ENCODE peak calls at places on chromosomes 4 and X, in seven cellular contexts. W is GM10248; T is Calu3; A is stimulated activated naive B cell treated with anti-CD40 and anti-IgM and Interleukin-4, amounts not matched to agents 10 μg/mL and 1 μg/mL and 100 μg/mL, for 72 hours; S is aorta; O is amniotic epithelial cell; U is ELR. M is an unnamed sample.

GRCh38 chr4:2462218-2462991 is 6.5 kb upstream of the RNF4 start:
- DNase-seq in W (peak; percentile 84), T (peak; percentile 64), U (peak; percentile 76), A (peak; percentile 47), S (peak; percentile 88), O (peak; percentile 63), M (peak; percentile 38)

GRCh38 chr4:35725131-35725530 is 519.2 kb downstream of the ARAP2 start:
- DNase-seq in U (peak; percentile 9), S (no peak), T (no peak), W (no peak), A (no peak), O (no peak), M (no peak)

GRCh38 chrX:21806691-21807090 is 32.7 kb upstream of the MBTPS2 start:
- DNase-seq in O (no peak), S (no peak), T (no peak), A (no peak), W (no peak), U (peak; percentile 27), M (no peak)

GRCh38 chr4:3855646-3856045 is 89.5 kb downstream of the ADRA2C start:
- DNase-seq in S (no peak), U (no peak), W (no peak), T (no peak), O (no peak), A (no peak), M (no peak)

GRCh38 chrX:331145-331771 is 12.7 kb upstream of the GTPBP6 start:
- DNase-seq in U (peak; percentile 68), A (no peak), T (no peak), O (peak; percentile 30), S (peak; percentile 83), W (no peak), M (no peak)

GRCh38 chr4:4685810-4686209 is 144.0 kb upstream of the STX18 start:
- DNase-seq in U (no peak), W (no peak), O (no peak), A (no peak), S (no peak), T (no peak), M (no peak)

GRCh38 chrX:31435592-31435991 is 363.8 kb upstream of the FTHL17 start:
- DNase-seq in T (no peak), O (peak; percentile 71), A (no peak), U (no peak), S (no peak), W (no peak), M (no peak)

GRCh38 chrX:87961471-87961870 is 443.9 kb downstream of the KLHL4 start:
- DNase-seq in U (no peak), W (no peak), A (no peak), O (no peak), S (peak; percentile 22), T (no peak), M (no peak)

GRCh38 chrX:16278927-16279326 is 111.6 kb downstream of the MAGEB17 start:
- DNase-seq in A (no peak), O (no peak), U (no peak), T (no peak), W (no peak), S (no peak), M (no peak)

GRCh38 chr4:34720563-34720962 is 1523.8 kb downstream of the ARAP2 start:
- DNase-seq in A (no peak), S (no peak), W (no peak), U (peak; percentile 65), O (peak; percentile 65), T (no peak), M (no peak)

GRCh38 chr4:34046580-34046979 is 2197.7 kb downstream of the ARAP2 start:
- DNase-seq in W (no peak), O (peak; percentile 95), S (no peak), A (no peak), U (peak; percentile 81), T (peak; percentile 0), M (no peak)

GRCh38 chr4:155889036-155889793 is 14.3 kb upstream of the TDO2 start:
- DNase-seq in O (peak; percentile 94), U (peak; percentile 60), A (no peak), T (peak; percentile 9), S (no peak), W (no peak), M (no peak)

GRCh38 chr4:40933272-40934053 is 183.7 kb downstream of the NSUN7 start:
- DNase-seq in U (no peak), O (peak; percentile 83), S (no peak), W (no peak), T (no peak), A (no peak), M (no peak)

GRCh38 chr4:73922766-73923630 is 53.8 kb downstream of the CXCL1 start:
- DNase-seq in A (no peak), O (peak; percentile 84), S (no peak), T (peak; percentile 41), W (no peak), U (peak; percentile 74), M (no peak)

GRCh38 chr4:1492636-1493539 is 86.6 kb upstream of the NKX1-1 start:
- DNase-seq in W (no peak), T (no peak), A (no peak), S (peak; percentile 68), O (no peak), U (no peak), M (no peak)

GRCh38 chrX:40174594-40175415 is 77.0 kb upstream of the BCOR start:
- DNase-seq in T (no peak), W (no peak), A (peak; percentile 57), O (peak; percentile 62), S (peak; percentile 88), U (peak; percentile 71), M (no peak)

GRCh38 chr4:142348489-142349076 is 497.5 kb downstream of the INPP4B start:
- DNase-seq in U (no peak), A (no peak), W (no peak), S (no peak), O (no peak), T (no peak), M (no peak)

GRCh38 chr4:153823483-153823882 is 34.6 kb upstream of the SFRP2 start:
- DNase-seq in U (no peak), S (no peak), W (no peak), T (no peak), O (no peak), A (no peak), M (no peak)

GRCh38 chrX:115565888-115566287 is 4.9 kb downstream of the PLS3 start:
- DNase-seq in S (no peak), O (no peak), U (no peak), W (no peak), T (no peak), A (no peak), M (no peak)

GRCh38 chr4:151644625-151645024 is 116.2 kb downstream of the GATB start:
- DNase-seq in O (no peak), S (no peak), W (no peak), U (peak; percentile 34), A (no peak), T (peak; percentile 5), M (no peak)

GRCh38 chr4:52372269-52372668 is 286.8 kb downstream of the USP46 start:
- DNase-seq in O (no peak), A (no peak), U (no peak), S (no peak), T (no peak), W (no peak), M (no peak)

GRCh38 chr4:38385286-38386010 is 278.6 kb upstream of the KLF3 start:
- DNase-seq in T (peak; percentile 49), U (no peak), O (peak; percentile 27), W (no peak), S (no peak), A (no peak), M (no peak)

GRCh38 chr4:61663310-61663709 is 463.2 kb downstream of the ADGRL3 start:
- DNase-seq in S (no peak), A (no peak), W (no peak), U (no peak), T (no peak), O (no peak), M (no peak)

GRCh38 chr4:2066011-2066551 is 7.0 kb downstream of the NAT8L start:
- DNase-seq in U (no peak), A (no peak), W (no peak), O (no peak), S (peak; percentile 54), T (no peak), M (no peak)

GRCh38 chr4:53591372-53591892 is at the start of gene LNX1:
- DNase-seq in A (no peak), U (no peak), W (no peak), T (peak; percentile 88), S (no peak), O (no peak), M (no peak)

GRCh38 chrX:154021131-154021611 is 1.5 kb upstream of the IRAK1 start:
- DNase-seq in U (peak; percentile 77), S (no peak), W (no peak), T (no peak), A (no peak), O (peak; percentile 66), M (no peak)

GRCh38 chr4:185931375-185931774 is 119.4 kb upstream of the SORBS2 start:
- DNase-seq in U (no peak), S (no peak), A (no peak), T (no peak), O (no peak), W (no peak), M (no peak)

GRCh38 chr4:7816771-7817170 is 122.9 kb downstream of the AFAP1 start:
- DNase-seq in A (no peak), O (no peak), W (no peak), U (no peak), T (no peak), S (no peak), M (no peak)

GRCh38 chr4:101291198-101291597 is 56.1 kb downstream of the PPP3CA start:
- DNase-seq in A (no peak), U (no peak), S (no peak), T (no peak), O (no peak), W (no peak), M (no peak)

GRCh38 chrX:15931362-15931761 is 76.7 kb upstream of the AP1S2 start:
- DNase-seq in A (no peak), S (no peak), T (no peak), U (no peak), O (no peak), W (no peak), M (no peak)

GRCh38 chrX:53268173-53268572 is 13.2 kb downstream of the IQSEC2 start:
- DNase-seq in O (no peak), T (no peak), A (no peak), U (no peak), S (no peak), W (no peak), M (no peak)

GRCh38 chr4:38132843-38133662 is 172.9 kb downstream of the PTTG2 start:
- DNase-seq in A (no peak), O (no peak), S (no peak), T (peak; percentile 15), W (no peak), U (no peak), M (no peak)

GRCh38 chrX:44343412-44343942 is at the start of gene EFHC2:
- DNase-seq in W (no peak), A (no peak), O (peak; percentile 5), S (peak; percentile 83), U (peak; percentile 40), T (peak; percentile 50), M (peak; percentile 56)

GRCh38 chr4:80610845-80611244 is 275.3 kb downstream of the CFAP299 start:
- DNase-seq in S (no peak), O (peak; percentile 36), A (peak; percentile 19), W (peak; percentile 6), U (peak; percentile 47), T (peak; percentile 4), M (no peak)

GRCh38 chr4:137545461-137545861 is 13.2 kb upstream of the PCDH18 start:
- DNase-seq in W (no peak), U (no peak), S (no peak), O (peak; percentile 98), T (no peak), A (no peak), M (no peak)

GRCh38 chr4:40238700-40239548 is 42.1 kb downstream of the RHOH start:
- DNase-seq in A (no peak), U (no peak), T (no peak), S (no peak), W (no peak), O (peak; percentile 33), M (peak; percentile 80)

GRCh38 chrX:108384783-108385182 is 53.4 kb downstream of the COL4A6 start:
- DNase-seq in U (no peak), A (no peak), S (no peak), W (no peak), T (no peak), O (no peak), M (no peak)

GRCh38 chr4:82748781-82749504 is 49.7 kb downstream of the SCD5 start:
- DNase-seq in W (no peak), T (no peak), S (no peak), O (no peak), U (peak; percentile 25), A (no peak), M (no peak)

M was measured in effector memory CD4-positive, alpha-beta T cell.